ENCODE peak calls at places on chromosomes 5 and 9, in four cellular contexts. O, T, Z and V are unnamed samples.
A peak's percentile ranks its signal among the peaks of the same experiment; 100 is the strongest.

GRCh38 chr9:137685886-137686420 is 67.1 kb downstream of the EHMT1 start:
- DNase-seq in O (no peak), Z (peak; percentile 44), T (peak; percentile 22), V (no peak)

GRCh38 chr5:27402828-27403227 is 364.4 kb upstream of the CDH9 start:
- DNase-seq in Z (no peak), T (no peak), O (no peak), V (no peak)

GRCh38 chr5:39369123-39369815 is 5.0 kb upstream of the C9 start:
- DNase-seq in Z (no peak), T (no peak), O (no peak), V (no peak)

GRCh38 chr5:132011561-132012384 is at the start of gene ACSL6:
- DNase-seq in Z (no peak), T (peak; percentile 82), O (peak; percentile 53), V (no peak)

GRCh38 chr5:53917095-53917494 is 356.7 kb downstream of the NDUFS4 start:
- DNase-seq in Z (no peak), T (no peak), O (no peak), V (no peak)

GRCh38 chr5:127865273-127865672 is 162.1 kb downstream of the CCDC192 start:
- DNase-seq in T (no peak), Z (no peak), O (no peak), V (no peak)

GRCh38 chr5:50856720-50857119 is 190.3 kb downstream of the PARP8 start:
- DNase-seq in Z (no peak), T (no peak), O (no peak), V (no peak)

GRCh38 chr9:26502311-26502710 is 390.3 kb downstream of the CAAP1 start:
- DNase-seq in O (no peak), T (no peak), Z (no peak), V (no peak)

GRCh38 chr9:126514037-126514821 is 99.5 kb upstream of the LMX1B start:
- DNase-seq in T (peak; percentile 87), Z (peak; percentile 36), O (peak; percentile 58), V (no peak)

GRCh38 chr5:138054863-138055558 is 22.1 kb upstream of the FAM13B start:
- DNase-seq in O (no peak), T (no peak), Z (no peak), V (no peak)

GRCh38 chr5:173789031-173789920 is 98.9 kb upstream of the CPEB4 start:
- DNase-seq in O (no peak), Z (peak; percentile 82), T (no peak), V (peak; percentile 78)

GRCh38 chr5:124692324-124692723 is 54.1 kb downstream of the ZNF608 start:
- DNase-seq in T (no peak), Z (peak; percentile 71), O (no peak), V (no peak)

GRCh38 chr5:1502046-1502736 is 21.6 kb downstream of the LPCAT1 start:
- DNase-seq in Z (no peak), T (no peak), O (no peak), V (no peak)

GRCh38 chr5:38856660-38857059 is 10.8 kb downstream of the OSMR start:
- DNase-seq in O (no peak), T (no peak), Z (no peak), V (no peak)

GRCh38 chr9:86741311-86742215 is 205.7 kb downstream of the GAS1 start:
- DNase-seq in Z (peak; percentile 32), T (no peak), O (no peak), V (no peak)

GRCh38 chr5:146334074-146334533 is 4.5 kb upstream of the POU4F3 start:
- DNase-seq in O (no peak), T (no peak), Z (no peak), V (no peak)

GRCh38 chr9:96040591-96041461 is 165.3 kb downstream of the ERCC6L2 start:
- DNase-seq in O (no peak), T (no peak), Z (no peak), V (no peak)

GRCh38 chr5:175443514-175444059 is 395 bp downstream of the DRD1 start:
- DNase-seq in T (no peak), Z (no peak), O (no peak), V (no peak)

GRCh38 chr5:1488882-1489680 is 34.7 kb downstream of the LPCAT1 start:
- DNase-seq in O (no peak), T (peak; percentile 72), Z (peak; percentile 38), V (peak; percentile 90)

GRCh38 chr9:122340161-122340560 is 30.7 kb upstream of the PTGS1 start:
- DNase-seq in O (no peak), T (no peak), Z (no peak), V (no peak)

GRCh38 chr5:32506251-32506661 is 61.7 kb upstream of the ZFR start:
- DNase-seq in T (no peak), Z (peak; percentile 45), O (no peak), V (no peak)

GRCh38 chr5:88690619-88691560 is 192.1 kb downstream of the MEF2C start:
- DNase-seq in Z (peak; percentile 40), O (peak; percentile 33), T (peak; percentile 85), V (peak; percentile 23)

GRCh38 chr5:6377121-6377520 is 1.2 kb downstream of the MED10 start:
- DNase-seq in T (no peak), O (no peak), Z (no peak), V (no peak)

GRCh38 chr5:168770036-168770498 is 190.9 kb upstream of the PANK3 start:
- DNase-seq in T (no peak), Z (no peak), O (no peak), V (no peak)

GRCh38 chr9:90307177-90307833 is 335.3 kb downstream of the DIRAS2 start:
- DNase-seq in T (no peak), O (no peak), Z (no peak), V (no peak)

GRCh38 chr9:16753256-16753655 is 117.2 kb downstream of the BNC2 start:
- DNase-seq in O (no peak), Z (no peak), T (no peak), V (no peak)

GRCh38 chr9:124428751-124429529 is 13.7 kb upstream of the PSMB7 start:
- DNase-seq in Z (no peak), O (no peak), T (no peak), V (no peak)

GRCh38 chr5:135834639-135835529 is at the start of gene SLC25A48:
- DNase-seq in Z (peak; percentile 15), T (peak; percentile 63), O (no peak), V (no peak)

GRCh38 chr5:54469655-54470054 is 14.2 kb downstream of the HSPB3 start:
- DNase-seq in Z (peak; percentile 6), O (no peak), T (no peak), V (no peak)